ENCODE peak calls at places on chromosomes 13 and 19, in six cellular contexts. One of them, this sample, is unnamed.

GRCh38 chr19:48741222-48741999 is 1.0 kb upstream of the RASIP1 start:
- DNase-seq in uterus: peak
- DNase-seq in COLO829: peak
- DNase-seq in anterior cingulate cortex: no peak
- DNase-seq in activated CD4-positive, CD25-positive, alpha-beta regulatory T cell treated with anti-CD3 and anti-CD28 coated beads, Interleukin-2, amount 50 U/mL, for 16 hours: no peak
- DNase-seq in astrocyte of the cerebellum: no peak
- DNase-seq in this sample: peak

GRCh38 chr19:413756-414420 is 4.9 kb upstream of the C2CD4C start:
- DNase-seq in uterus: no peak
- DNase-seq in COLO829: no peak
- DNase-seq in anterior cingulate cortex: no peak
- DNase-seq in activated CD4-positive, CD25-positive, alpha-beta regulatory T cell treated with anti-CD3 and anti-CD28 coated beads, Interleukin-2, amount 50 U/mL, for 16 hours: no peak
- DNase-seq in astrocyte of the cerebellum: no peak
- DNase-seq in this sample: no peak

GRCh38 chr19:48844472-48844871 is 8.2 kb upstream of the HSD17B14 start:
- DNase-seq in uterus: no peak
- DNase-seq in COLO829: no peak
- DNase-seq in anterior cingulate cortex: no peak
- DNase-seq in activated CD4-positive, CD25-positive, alpha-beta regulatory T cell treated with anti-CD3 and anti-CD28 coated beads, Interleukin-2, amount 50 U/mL, for 16 hours: no peak
- DNase-seq in astrocyte of the cerebellum: no peak
- DNase-seq in this sample: no peak

GRCh38 chr19:54137913-54138776 is 583 bp downstream of the CNOT3 start:
- DNase-seq in uterus: no peak
- DNase-seq in COLO829: no peak
- DNase-seq in anterior cingulate cortex: no peak
- DNase-seq in activated CD4-positive, CD25-positive, alpha-beta regulatory T cell treated with anti-CD3 and anti-CD28 coated beads, Interleukin-2, amount 50 U/mL, for 16 hours: no peak
- DNase-seq in astrocyte of the cerebellum: no peak
- DNase-seq in this sample: no peak

GRCh38 chr13:45280751-45281634 is 60.0 kb downstream of the TPT1 start:
- DNase-seq in uterus: peak
- DNase-seq in COLO829: peak
- DNase-seq in anterior cingulate cortex: peak
- DNase-seq in activated CD4-positive, CD25-positive, alpha-beta regulatory T cell treated with anti-CD3 and anti-CD28 coated beads, Interleukin-2, amount 50 U/mL, for 16 hours: peak
- DNase-seq in astrocyte of the cerebellum: peak
- DNase-seq in this sample: peak

GRCh38 chr13:42832341-42833153 is 51.2 kb downstream of the FAM216B start:
- DNase-seq in uterus: no peak
- DNase-seq in COLO829: no peak
- DNase-seq in anterior cingulate cortex: no peak
- DNase-seq in activated CD4-positive, CD25-positive, alpha-beta regulatory T cell treated with anti-CD3 and anti-CD28 coated beads, Interleukin-2, amount 50 U/mL, for 16 hours: no peak
- DNase-seq in astrocyte of the cerebellum: peak
- DNase-seq in this sample: no peak

GRCh38 chr19:5478241-5478924 is 23.2 kb downstream of the ZNRF4 start:
- DNase-seq in uterus: no peak
- DNase-seq in COLO829: no peak
- DNase-seq in anterior cingulate cortex: no peak
- DNase-seq in activated CD4-positive, CD25-positive, alpha-beta regulatory T cell treated with anti-CD3 and anti-CD28 coated beads, Interleukin-2, amount 50 U/mL, for 16 hours: no peak
- DNase-seq in astrocyte of the cerebellum: no peak
- DNase-seq in this sample: no peak

GRCh38 chr19:7522923-7523667 is 671 bp downstream of the MCOLN1 start:
- DNase-seq in uterus: no peak
- DNase-seq in COLO829: no peak
- DNase-seq in anterior cingulate cortex: no peak
- DNase-seq in activated CD4-positive, CD25-positive, alpha-beta regulatory T cell treated with anti-CD3 and anti-CD28 coated beads, Interleukin-2, amount 50 U/mL, for 16 hours: no peak
- DNase-seq in astrocyte of the cerebellum: no peak
- DNase-seq in this sample: no peak

GRCh38 chr13:22061371-22061805 is 390.5 kb downstream of the FGF9 start:
- DNase-seq in uterus: no peak
- DNase-seq in COLO829: no peak
- DNase-seq in anterior cingulate cortex: no peak
- DNase-seq in activated CD4-positive, CD25-positive, alpha-beta regulatory T cell treated with anti-CD3 and anti-CD28 coated beads, Interleukin-2, amount 50 U/mL, for 16 hours: peak
- DNase-seq in astrocyte of the cerebellum: no peak
- DNase-seq in this sample: no peak

GRCh38 chr19:1992759-1993260 is 22.7 kb downstream of the BTBD2 start:
- DNase-seq in uterus: peak
- DNase-seq in COLO829: peak
- DNase-seq in anterior cingulate cortex: no peak
- DNase-seq in activated CD4-positive, CD25-positive, alpha-beta regulatory T cell treated with anti-CD3 and anti-CD28 coated beads, Interleukin-2, amount 50 U/mL, for 16 hours: no peak
- DNase-seq in astrocyte of the cerebellum: no peak
- DNase-seq in this sample: peak

GRCh38 chr13:108777421-108778420 is 148.3 kb downstream of the MYO16 start:
- DNase-seq in uterus: no peak
- DNase-seq in COLO829: no peak
- DNase-seq in anterior cingulate cortex: no peak
- DNase-seq in activated CD4-positive, CD25-positive, alpha-beta regulatory T cell treated with anti-CD3 and anti-CD28 coated beads, Interleukin-2, amount 50 U/mL, for 16 hours: no peak
- DNase-seq in astrocyte of the cerebellum: peak
- DNase-seq in this sample: no peak

GRCh38 chr13:23570099-23570926 is at the start of gene TNFRSF19:
- DNase-seq in uterus: peak
- DNase-seq in COLO829: peak
- DNase-seq in anterior cingulate cortex: no peak
- DNase-seq in activated CD4-positive, CD25-positive, alpha-beta regulatory T cell treated with anti-CD3 and anti-CD28 coated beads, Interleukin-2, amount 50 U/mL, for 16 hours: no peak
- DNase-seq in astrocyte of the cerebellum: peak
- DNase-seq in this sample: no peak

GRCh38 chr13:28031929-28032328 is 43.4 kb upstream of the URAD start:
- DNase-seq in uterus: no peak
- DNase-seq in COLO829: no peak
- DNase-seq in anterior cingulate cortex: no peak
- DNase-seq in activated CD4-positive, CD25-positive, alpha-beta regulatory T cell treated with anti-CD3 and anti-CD28 coated beads, Interleukin-2, amount 50 U/mL, for 16 hours: no peak
- DNase-seq in astrocyte of the cerebellum: no peak
- DNase-seq in this sample: no peak

GRCh38 chr13:113398963-113399754 is 35.2 kb upstream of the GRTP1 start:
- DNase-seq in uterus: no peak
- DNase-seq in COLO829: no peak
- DNase-seq in anterior cingulate cortex: no peak
- DNase-seq in activated CD4-positive, CD25-positive, alpha-beta regulatory T cell treated with anti-CD3 and anti-CD28 coated beads, Interleukin-2, amount 50 U/mL, for 16 hours: no peak
- DNase-seq in astrocyte of the cerebellum: peak
- DNase-seq in this sample: peak

GRCh38 chr19:5507056-5507624 is 51.9 kb downstream of the ZNRF4 start:
- DNase-seq in uterus: no peak
- DNase-seq in COLO829: no peak
- DNase-seq in anterior cingulate cortex: no peak
- DNase-seq in activated CD4-positive, CD25-positive, alpha-beta regulatory T cell treated with anti-CD3 and anti-CD28 coated beads, Interleukin-2, amount 50 U/mL, for 16 hours: no peak
- DNase-seq in astrocyte of the cerebellum: no peak
- DNase-seq in this sample: no peak

GRCh38 chr13:51625555-51626345 is 41.5 kb downstream of the WDFY2 start:
- DNase-seq in uterus: no peak
- DNase-seq in COLO829: no peak
- DNase-seq in anterior cingulate cortex: no peak
- DNase-seq in activated CD4-positive, CD25-positive, alpha-beta regulatory T cell treated with anti-CD3 and anti-CD28 coated beads, Interleukin-2, amount 50 U/mL, for 16 hours: no peak
- DNase-seq in astrocyte of the cerebellum: peak
- DNase-seq in this sample: no peak

GRCh38 chr13:30805603-30806011 is 70.3 kb downstream of the ALOX5AP start:
- DNase-seq in uterus: no peak
- DNase-seq in COLO829: peak
- DNase-seq in anterior cingulate cortex: peak
- DNase-seq in activated CD4-positive, CD25-positive, alpha-beta regulatory T cell treated with anti-CD3 and anti-CD28 coated beads, Interleukin-2, amount 50 U/mL, for 16 hours: no peak
- DNase-seq in astrocyte of the cerebellum: no peak
- DNase-seq in this sample: no peak

GRCh38 chr13:75875450-75875849 is 239.3 kb downstream of the LMO7 start:
- DNase-seq in uterus: no peak
- DNase-seq in COLO829: no peak
- DNase-seq in anterior cingulate cortex: no peak
- DNase-seq in activated CD4-positive, CD25-positive, alpha-beta regulatory T cell treated with anti-CD3 and anti-CD28 coated beads, Interleukin-2, amount 50 U/mL, for 16 hours: no peak
- DNase-seq in astrocyte of the cerebellum: no peak
- DNase-seq in this sample: no peak

GRCh38 chr19:53365134-53365898 is at the start of gene ZNF525:
- DNase-seq in uterus: peak
- DNase-seq in COLO829: peak
- DNase-seq in anterior cingulate cortex: peak
- DNase-seq in activated CD4-positive, CD25-positive, alpha-beta regulatory T cell treated with anti-CD3 and anti-CD28 coated beads, Interleukin-2, amount 50 U/mL, for 16 hours: peak
- DNase-seq in astrocyte of the cerebellum: peak
- DNase-seq in this sample: peak

GRCh38 chr19:39236527-39236926 is 8.3 kb downstream of the IFNL3 start:
- DNase-seq in uterus: no peak
- DNase-seq in COLO829: no peak
- DNase-seq in anterior cingulate cortex: no peak
- DNase-seq in activated CD4-positive, CD25-positive, alpha-beta regulatory T cell treated with anti-CD3 and anti-CD28 coated beads, Interleukin-2, amount 50 U/mL, for 16 hours: no peak
- DNase-seq in astrocyte of the cerebellum: no peak
- DNase-seq in this sample: no peak

GRCh38 chr19:38949580-38950367 is 19.0 kb downstream of the MRPS12 start:
- DNase-seq in uterus: peak
- DNase-seq in COLO829: peak
- DNase-seq in anterior cingulate cortex: peak
- DNase-seq in activated CD4-positive, CD25-positive, alpha-beta regulatory T cell treated with anti-CD3 and anti-CD28 coated beads, Interleukin-2, amount 50 U/mL, for 16 hours: peak
- DNase-seq in astrocyte of the cerebellum: peak
- DNase-seq in this sample: peak

GRCh38 chr19:46659151-46660007 is 1.6 kb downstream of the DACT3 start:
- DNase-seq in uterus: peak
- DNase-seq in COLO829: no peak
- DNase-seq in anterior cingulate cortex: peak
- DNase-seq in activated CD4-positive, CD25-positive, alpha-beta regulatory T cell treated with anti-CD3 and anti-CD28 coated beads, Interleukin-2, amount 50 U/mL, for 16 hours: no peak
- DNase-seq in astrocyte of the cerebellum: no peak
- DNase-seq in this sample: peak

GRCh38 chr19:34096020-34096915 is 76.0 kb upstream of the LSM14A start:
- DNase-seq in uterus: no peak
- DNase-seq in COLO829: peak
- DNase-seq in anterior cingulate cortex: no peak
- DNase-seq in activated CD4-positive, CD25-positive, alpha-beta regulatory T cell treated with anti-CD3 and anti-CD28 coated beads, Interleukin-2, amount 50 U/mL, for 16 hours: no peak
- DNase-seq in astrocyte of the cerebellum: peak
- DNase-seq in this sample: peak

GRCh38 chr19:53853707-53854106 is 14.0 kb upstream of the MYADM start:
- DNase-seq in uterus: no peak
- DNase-seq in COLO829: no peak
- DNase-seq in anterior cingulate cortex: no peak
- DNase-seq in activated CD4-positive, CD25-positive, alpha-beta regulatory T cell treated with anti-CD3 and anti-CD28 coated beads, Interleukin-2, amount 50 U/mL, for 16 hours: no peak
- DNase-seq in astrocyte of the cerebellum: no peak
- DNase-seq in this sample: no peak

GRCh38 chr19:50844296-50844935 is 10.3 kb upstream of the KLK3 start:
- DNase-seq in uterus: no peak
- DNase-seq in COLO829: no peak
- DNase-seq in anterior cingulate cortex: no peak
- DNase-seq in activated CD4-positive, CD25-positive, alpha-beta regulatory T cell treated with anti-CD3 and anti-CD28 coated beads, Interleukin-2, amount 50 U/mL, for 16 hours: no peak
- DNase-seq in astrocyte of the cerebellum: no peak
- DNase-seq in this sample: no peak

GRCh38 chr13:39538826-39539555 is 64.0 kb downstream of the LHFPL6 start:
- DNase-seq in uterus: no peak
- DNase-seq in COLO829: no peak
- DNase-seq in anterior cingulate cortex: no peak
- DNase-seq in activated CD4-positive, CD25-positive, alpha-beta regulatory T cell treated with anti-CD3 and anti-CD28 coated beads, Interleukin-2, amount 50 U/mL, for 16 hours: no peak
- DNase-seq in astrocyte of the cerebellum: peak
- DNase-seq in this sample: no peak

GRCh38 chr19:42184401-42184861 is 33.0 kb downstream of the DEDD2 start:
- DNase-seq in uterus: peak
- DNase-seq in COLO829: peak
- DNase-seq in anterior cingulate cortex: peak
- DNase-seq in activated CD4-positive, CD25-positive, alpha-beta regulatory T cell treated with anti-CD3 and anti-CD28 coated beads, Interleukin-2, amount 50 U/mL, for 16 hours: peak
- DNase-seq in astrocyte of the cerebellum: peak
- DNase-seq in this sample: peak

GRCh38 chr19:39362682-39363657 is 20.7 kb downstream of the SAMD4B start:
- DNase-seq in uterus: no peak
- DNase-seq in COLO829: no peak
- DNase-seq in anterior cingulate cortex: no peak
- DNase-seq in activated CD4-positive, CD25-positive, alpha-beta regulatory T cell treated with anti-CD3 and anti-CD28 coated beads, Interleukin-2, amount 50 U/mL, for 16 hours: no peak
- DNase-seq in astrocyte of the cerebellum: no peak
- DNase-seq in this sample: no peak

GRCh38 chr13:112679381-112679780 is 10.5 kb upstream of the ATP11A start:
- DNase-seq in uterus: no peak
- DNase-seq in COLO829: no peak
- DNase-seq in anterior cingulate cortex: no peak
- DNase-seq in activated CD4-positive, CD25-positive, alpha-beta regulatory T cell treated with anti-CD3 and anti-CD28 coated beads, Interleukin-2, amount 50 U/mL, for 16 hours: no peak
- DNase-seq in astrocyte of the cerebellum: no peak
- DNase-seq in this sample: no peak

GRCh38 chr13:30159446-30159839 is 147.9 kb downstream of the KATNAL1 start:
- DNase-seq in uterus: no peak
- DNase-seq in COLO829: peak
- DNase-seq in anterior cingulate cortex: no peak
- DNase-seq in activated CD4-positive, CD25-positive, alpha-beta regulatory T cell treated with anti-CD3 and anti-CD28 coated beads, Interleukin-2, amount 50 U/mL, for 16 hours: no peak
- DNase-seq in astrocyte of the cerebellum: peak
- DNase-seq in this sample: no peak